ENCODE peak calls at places on chromosomes 3 and 15, in eight cellular contexts. One of them, this sample, is unnamed.

GRCh38 chr3:42397644-42398043 is 12.8 kb downstream of the LYZL4 start:
- DNase-seq in mammary epithelial cell: no peak
- DNase-seq in mucosa of descending colon: no peak
- DNase-seq in PC-3: no peak
- DNase-seq in psoas muscle: no peak
- DNase-seq in fibroblast of lung: no peak
- DNase-seq in endothelial cell of umbilical vein: no peak
- DNase-seq in CD4-positive, alpha-beta T cell: no peak
- DNase-seq in this sample: no peak

GRCh38 chr3:5186854-5187151 is 704 bp upstream of the EDEM1 start:
- DNase-seq in mammary epithelial cell: peak; percentile 20
- DNase-seq in mucosa of descending colon: no peak
- DNase-seq in PC-3: peak; percentile 33
- DNase-seq in psoas muscle: no peak
- DNase-seq in fibroblast of lung: peak; percentile 62
- DNase-seq in endothelial cell of umbilical vein: no peak
- DNase-seq in CD4-positive, alpha-beta T cell: no peak
- DNase-seq in this sample: no peak

GRCh38 chr3:69058180-69058946 is 6.2 kb upstream of the TMF1 start:
- DNase-seq in mammary epithelial cell: no peak
- DNase-seq in mucosa of descending colon: no peak
- DNase-seq in PC-3: no peak
- DNase-seq in psoas muscle: no peak
- DNase-seq in fibroblast of lung: no peak
- DNase-seq in endothelial cell of umbilical vein: no peak
- DNase-seq in CD4-positive, alpha-beta T cell: no peak
- DNase-seq in this sample: no peak

GRCh38 chr3:189082666-189083427 is 88.9 kb upstream of the TPRG1 start:
- DNase-seq in mammary epithelial cell: no peak
- DNase-seq in mucosa of descending colon: no peak
- DNase-seq in PC-3: no peak
- DNase-seq in psoas muscle: no peak
- DNase-seq in fibroblast of lung: no peak
- DNase-seq in endothelial cell of umbilical vein: no peak
- DNase-seq in CD4-positive, alpha-beta T cell: no peak
- DNase-seq in this sample: no peak

GRCh38 chr15:65980824-65981456 is 111.6 kb downstream of the RAB11A start:
- DNase-seq in mammary epithelial cell: peak; percentile 64
- DNase-seq in mucosa of descending colon: no peak
- DNase-seq in PC-3: peak; percentile 67
- DNase-seq in psoas muscle: peak; percentile 28
- DNase-seq in fibroblast of lung: peak; percentile 79
- DNase-seq in endothelial cell of umbilical vein: peak; percentile 52
- DNase-seq in CD4-positive, alpha-beta T cell: no peak
- DNase-seq in this sample: peak; percentile 60

GRCh38 chr3:105365171-105365535 is 1.6 kb upstream of the ALCAM start:
- DNase-seq in mammary epithelial cell: no peak
- DNase-seq in mucosa of descending colon: no peak
- DNase-seq in PC-3: peak; percentile 74
- DNase-seq in psoas muscle: no peak
- DNase-seq in fibroblast of lung: peak; percentile 39
- DNase-seq in endothelial cell of umbilical vein: no peak
- DNase-seq in CD4-positive, alpha-beta T cell: no peak
- DNase-seq in this sample: no peak

GRCh38 chr3:48446425-48447193 is at the start of gene ATRIP:
- DNase-seq in mammary epithelial cell: peak; percentile 90
- DNase-seq in mucosa of descending colon: peak; percentile 94
- DNase-seq in PC-3: peak; percentile 93
- DNase-seq in psoas muscle: peak; percentile 93
- DNase-seq in fibroblast of lung: peak; percentile 86
- DNase-seq in endothelial cell of umbilical vein: peak; percentile 91
- DNase-seq in CD4-positive, alpha-beta T cell: peak; percentile 90
- DNase-seq in this sample: peak; percentile 96

GRCh38 chr3:104846270-104846669 is 520.4 kb upstream of the ALCAM start:
- DNase-seq in mammary epithelial cell: no peak
- DNase-seq in mucosa of descending colon: no peak
- DNase-seq in PC-3: no peak
- DNase-seq in psoas muscle: no peak
- DNase-seq in fibroblast of lung: peak; percentile 71
- DNase-seq in endothelial cell of umbilical vein: no peak
- DNase-seq in CD4-positive, alpha-beta T cell: no peak
- DNase-seq in this sample: no peak

GRCh38 chr15:95826831-95827230 is 503.7 kb upstream of the NR2F2 start:
- DNase-seq in mammary epithelial cell: peak; percentile 26
- DNase-seq in mucosa of descending colon: no peak
- DNase-seq in PC-3: peak; percentile 58
- DNase-seq in psoas muscle: no peak
- DNase-seq in fibroblast of lung: no peak
- DNase-seq in endothelial cell of umbilical vein: no peak
- DNase-seq in CD4-positive, alpha-beta T cell: no peak
- DNase-seq in this sample: no peak

GRCh38 chr3:13186416-13186815 is 113.2 kb upstream of the IQSEC1 start:
- DNase-seq in mammary epithelial cell: no peak
- DNase-seq in mucosa of descending colon: no peak
- DNase-seq in PC-3: no peak
- DNase-seq in psoas muscle: no peak
- DNase-seq in fibroblast of lung: no peak
- DNase-seq in endothelial cell of umbilical vein: no peak
- DNase-seq in CD4-positive, alpha-beta T cell: no peak
- DNase-seq in this sample: no peak

GRCh38 chr3:121786485-121786884 is 36.9 kb upstream of the GOLGB1 start:
- DNase-seq in mammary epithelial cell: no peak
- DNase-seq in mucosa of descending colon: no peak
- DNase-seq in PC-3: no peak
- DNase-seq in psoas muscle: no peak
- DNase-seq in fibroblast of lung: peak; percentile 69
- DNase-seq in endothelial cell of umbilical vein: peak; percentile 32
- DNase-seq in CD4-positive, alpha-beta T cell: no peak
- DNase-seq in this sample: no peak

GRCh38 chr15:73571346-73571745 is 61.8 kb downstream of the NPTN start:
- DNase-seq in mammary epithelial cell: no peak
- DNase-seq in mucosa of descending colon: no peak
- DNase-seq in PC-3: no peak
- DNase-seq in psoas muscle: no peak
- DNase-seq in fibroblast of lung: no peak
- DNase-seq in endothelial cell of umbilical vein: no peak
- DNase-seq in CD4-positive, alpha-beta T cell: no peak
- DNase-seq in this sample: no peak

GRCh38 chr3:120648290-120648689 is 33.7 kb downstream of the HGD start:
- DNase-seq in mammary epithelial cell: no peak
- DNase-seq in mucosa of descending colon: no peak
- DNase-seq in PC-3: no peak
- DNase-seq in psoas muscle: no peak
- DNase-seq in fibroblast of lung: no peak
- DNase-seq in endothelial cell of umbilical vein: no peak
- DNase-seq in CD4-positive, alpha-beta T cell: no peak
- DNase-seq in this sample: no peak
- H3K9me3 ChIP-seq in mammary epithelial cell: no peaks in the 10 kb centered on the region
- H3K9me3 ChIP-seq in mucosa of descending colon: no peaks in the 10 kb centered on the region
- H3K9me3 ChIP-seq in PC-3: no peaks in the 10 kb centered on the region
- H3K9me3 ChIP-seq in psoas muscle: no peaks in the 10 kb centered on the region
- H3K9me3 ChIP-seq in fibroblast of lung: no peaks in the 10 kb centered on the region
- H3K9me3 ChIP-seq in endothelial cell of umbilical vein: no peaks in the 10 kb centered on the region
- H3K9me3 ChIP-seq in CD4-positive, alpha-beta T cell: no peaks in the 10 kb centered on the region
- H3K9me3 ChIP-seq in this sample: no peaks in the 10 kb centered on the region

GRCh38 chr3:152836269-152836668 is 1.3 kb downstream of the P2RY1 start:
- DNase-seq in mammary epithelial cell: no peak
- DNase-seq in mucosa of descending colon: no peak
- DNase-seq in PC-3: no peak
- DNase-seq in psoas muscle: no peak
- DNase-seq in fibroblast of lung: no peak
- DNase-seq in endothelial cell of umbilical vein: no peak
- DNase-seq in CD4-positive, alpha-beta T cell: no peak
- DNase-seq in this sample: no peak

GRCh38 chr3:152833089-152833488 is 1.8 kb upstream of the P2RY1 start:
- DNase-seq in mammary epithelial cell: no peak
- DNase-seq in mucosa of descending colon: no peak
- DNase-seq in PC-3: no peak
- DNase-seq in psoas muscle: no peak
- DNase-seq in fibroblast of lung: no peak
- DNase-seq in endothelial cell of umbilical vein: no peak
- DNase-seq in CD4-positive, alpha-beta T cell: no peak
- DNase-seq in this sample: no peak

GRCh38 chr3:152832046-152832445 is 2.9 kb upstream of the P2RY1 start:
- DNase-seq in mammary epithelial cell: no peak
- DNase-seq in mucosa of descending colon: no peak
- DNase-seq in PC-3: no peak
- DNase-seq in psoas muscle: no peak
- DNase-seq in fibroblast of lung: no peak
- DNase-seq in endothelial cell of umbilical vein: no peak
- DNase-seq in CD4-positive, alpha-beta T cell: no peak
- DNase-seq in this sample: no peak

GRCh38 chr3:152834354-152835310 is at the start of gene P2RY1:
- DNase-seq in mammary epithelial cell: peak; percentile 71
- DNase-seq in mucosa of descending colon: peak; percentile 86
- DNase-seq in PC-3: peak; percentile 58
- DNase-seq in psoas muscle: peak; percentile 44
- DNase-seq in fibroblast of lung: peak; percentile 73
- DNase-seq in endothelial cell of umbilical vein: peak; percentile 59
- DNase-seq in CD4-positive, alpha-beta T cell: no peak
- DNase-seq in this sample: peak; percentile 85

GRCh38 chr3:152835311-152836102 is 576 bp downstream of the P2RY1 start:
- DNase-seq in mammary epithelial cell: peak; percentile 52
- DNase-seq in mucosa of descending colon: peak; percentile 75
- DNase-seq in PC-3: peak; percentile 40
- DNase-seq in psoas muscle: peak; percentile 61
- DNase-seq in fibroblast of lung: peak; percentile 68
- DNase-seq in endothelial cell of umbilical vein: peak; percentile 55
- DNase-seq in CD4-positive, alpha-beta T cell: no peak
- DNase-seq in this sample: peak; percentile 68
- TF ChIP-seq CTCF in mammary epithelial cell: no peak
- TF ChIP-seq CTCF in mucosa of descending colon: no peak
- TF ChIP-seq CTCF in PC-3: peak; percentile 37
- TF ChIP-seq CTCF in psoas muscle: peak; percentile 25
- TF ChIP-seq CTCF in fibroblast of lung: peak; percentile 23
- TF ChIP-seq CTCF in endothelial cell of umbilical vein: peak; percentile 41
- TF ChIP-seq CTCF in CD4-positive, alpha-beta T cell: no peak
- TF ChIP-seq CTCF in this sample: no peak

GRCh38 chr3:76365284-76365683 is 579.9 kb upstream of the ZNF717 start:
- DNase-seq in mammary epithelial cell: no peak
- DNase-seq in mucosa of descending colon: no peak
- DNase-seq in PC-3: no peak
- DNase-seq in psoas muscle: no peak
- DNase-seq in fibroblast of lung: no peak
- DNase-seq in endothelial cell of umbilical vein: no peak
- DNase-seq in CD4-positive, alpha-beta T cell: no peak
- DNase-seq in this sample: no peak

GRCh38 chr3:76367281-76367680 is 581.9 kb upstream of the ZNF717 start:
- DNase-seq in mammary epithelial cell: no peak
- DNase-seq in mucosa of descending colon: no peak
- DNase-seq in PC-3: no peak
- DNase-seq in psoas muscle: no peak
- DNase-seq in fibroblast of lung: peak; percentile 45
- DNase-seq in endothelial cell of umbilical vein: no peak
- DNase-seq in CD4-positive, alpha-beta T cell: no peak
- DNase-seq in this sample: no peak

GRCh38 chr3:76361010-76361409 is 575.7 kb upstream of the ZNF717 start:
- DNase-seq in mammary epithelial cell: no peak
- DNase-seq in mucosa of descending colon: no peak
- DNase-seq in PC-3: no peak
- DNase-seq in psoas muscle: no peak
- DNase-seq in fibroblast of lung: no peak
- DNase-seq in endothelial cell of umbilical vein: no peak
- DNase-seq in CD4-positive, alpha-beta T cell: no peak
- DNase-seq in this sample: no peak

DNA sequence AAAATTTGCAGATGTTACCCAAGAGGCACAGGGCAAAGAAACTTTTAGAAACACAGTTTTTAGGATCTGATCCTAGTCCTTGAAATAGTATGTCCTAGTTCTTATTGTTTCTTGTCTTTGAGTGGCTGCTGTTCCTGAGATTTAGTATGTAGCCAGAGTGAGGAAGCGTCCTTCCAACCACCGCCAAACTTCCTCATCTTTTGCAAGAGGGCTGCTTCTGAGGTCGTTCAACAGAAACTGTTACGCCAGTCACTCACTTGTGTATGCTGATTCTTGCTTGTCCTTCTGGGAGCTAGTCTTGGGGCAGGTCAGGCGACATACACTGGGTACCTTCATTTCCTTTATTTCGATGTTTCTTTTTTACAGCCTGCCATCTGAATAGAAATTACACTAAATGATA is 577.3 kb upstream of the ZNF717 start:
- DNase-seq in mammary epithelial cell: no peak
- DNase-seq in mucosa of descending colon: no peak
- DNase-seq in PC-3: no peak
- DNase-seq in psoas muscle: no peak
- DNase-seq in fibroblast of lung: no peak
- DNase-seq in endothelial cell of umbilical vein: no peak
- DNase-seq in CD4-positive, alpha-beta T cell: no peak
- DNase-seq in this sample: no peak
- H3K9me3 ChIP-seq in mammary epithelial cell: peaks cover 8% of the 10 kb centered on the region
- H3K9me3 ChIP-seq in mucosa of descending colon: peaks cover 2% of the 10 kb centered on the region
- H3K9me3 ChIP-seq in PC-3: no peaks in the 10 kb centered on the region
- H3K9me3 ChIP-seq in psoas muscle: no peaks in the 10 kb centered on the region
- H3K9me3 ChIP-seq in fibroblast of lung: no peaks in the 10 kb centered on the region
- H3K9me3 ChIP-seq in endothelial cell of umbilical vein: no peaks in the 10 kb centered on the region
- H3K9me3 ChIP-seq in CD4-positive, alpha-beta T cell: peaks cover 8% of the 10 kb centered on the region
- H3K9me3 ChIP-seq in this sample: no peaks in the 10 kb centered on the region

GRCh38 chr3:195557327-195557726 is 14.2 kb upstream of the PPP1R2 start:
- DNase-seq in mammary epithelial cell: no peak
- DNase-seq in mucosa of descending colon: no peak
- DNase-seq in PC-3: no peak
- DNase-seq in psoas muscle: no peak
- DNase-seq in fibroblast of lung: no peak
- DNase-seq in endothelial cell of umbilical vein: no peak
- DNase-seq in CD4-positive, alpha-beta T cell: no peak
- DNase-seq in this sample: no peak

GRCh38 chr3:195555110-195555509 is 12.0 kb upstream of the PPP1R2 start:
- DNase-seq in mammary epithelial cell: no peak
- DNase-seq in mucosa of descending colon: no peak
- DNase-seq in PC-3: no peak
- DNase-seq in psoas muscle: no peak
- DNase-seq in fibroblast of lung: no peak
- DNase-seq in endothelial cell of umbilical vein: no peak
- DNase-seq in CD4-positive, alpha-beta T cell: no peak
- DNase-seq in this sample: no peak

GRCh38 chr3:195556390-195556789 is 13.3 kb upstream of the PPP1R2 start:
- DNase-seq in mammary epithelial cell: no peak
- DNase-seq in mucosa of descending colon: no peak
- DNase-seq in PC-3: peak; percentile 37
- DNase-seq in psoas muscle: no peak
- DNase-seq in fibroblast of lung: no peak
- DNase-seq in endothelial cell of umbilical vein: no peak
- DNase-seq in CD4-positive, alpha-beta T cell: no peak
- DNase-seq in this sample: no peak

GRCh38 chr3:195559723-195560409 is 16.7 kb upstream of the PPP1R2 start:
- DNase-seq in mammary epithelial cell: peak; percentile 14
- DNase-seq in mucosa of descending colon: no peak
- DNase-seq in PC-3: peak; percentile 78
- DNase-seq in psoas muscle: peak; percentile 58
- DNase-seq in fibroblast of lung: no peak
- DNase-seq in endothelial cell of umbilical vein: no peak
- DNase-seq in CD4-positive, alpha-beta T cell: no peak
- DNase-seq in this sample: no peak

DNA sequence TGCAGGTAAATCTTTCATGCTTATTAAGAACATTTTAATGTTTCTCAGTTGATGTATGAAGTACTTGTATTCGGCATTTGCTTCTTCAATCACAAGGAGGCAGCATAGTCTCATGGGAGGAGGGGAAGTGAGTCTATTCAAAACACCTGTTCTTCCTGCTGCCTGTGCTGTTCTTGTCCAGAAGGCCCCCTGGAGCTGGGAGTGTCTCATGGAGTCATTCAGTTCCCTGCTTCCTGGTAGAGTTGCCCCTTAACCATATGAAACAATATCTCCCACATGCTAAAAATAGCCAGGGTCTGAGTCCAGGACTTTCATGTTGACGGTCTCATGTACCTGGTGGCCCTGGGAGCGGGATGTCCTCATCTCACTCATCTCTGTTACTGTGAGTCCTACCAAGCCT is 15.5 kb upstream of the PPP1R2 start:
- DNase-seq in mammary epithelial cell: peak; percentile 38
- DNase-seq in mucosa of descending colon: no peak
- DNase-seq in PC-3: peak; percentile 65
- DNase-seq in psoas muscle: peak; percentile 41
- DNase-seq in fibroblast of lung: no peak
- DNase-seq in endothelial cell of umbilical vein: peak; percentile 30
- DNase-seq in CD4-positive, alpha-beta T cell: no peak
- DNase-seq in this sample: peak; percentile 70
- TF ChIP-seq CTCF in mammary epithelial cell: peak; percentile 66
- TF ChIP-seq CTCF in mucosa of descending colon: peak; percentile 32
- TF ChIP-seq CTCF in PC-3: peak; percentile 78
- TF ChIP-seq CTCF in psoas muscle: peak; percentile 65
- TF ChIP-seq CTCF in fibroblast of lung: peak; percentile 35
- TF ChIP-seq CTCF in endothelial cell of umbilical vein: no peak
- TF ChIP-seq CTCF in CD4-positive, alpha-beta T cell: peak; percentile 77
- TF ChIP-seq CTCF in this sample: peak; percentile 71